ENCODE peak calls at places on chromosome 12, in four cellular contexts. W is testis, F is heart right ventricle, S is ovary. B is an unnamed sample.

GRCh38 chr12:101107032-101107763 is 102.8 kb downstream of the SLC5A8 start:
- DNase-seq in S (no peak), W (no peak), F (no peak), B (no peak)

GRCh38 chr12:111394480-111394879 is 11.2 kb upstream of the SH2B3 start:
- DNase-seq in F (no peak), S (no peak), W (no peak), B (no peak)

GRCh38 chr12:92272301-92272964 is 126.8 kb upstream of the BTG1 start:
- DNase-seq in W (no peak), S (no peak), F (no peak), B (no peak)

GRCh38 chr12:93135286-93136239 is 206.5 kb upstream of the EEA1 start:
- DNase-seq in W (no peak), S (no peak), F (no peak), B (no peak)

GRCh38 chr12:42791399-42791798 is 201.9 kb upstream of the PRICKLE1 start:
- DNase-seq in F (no peak), S (no peak), W (no peak), B (no peak)

GRCh38 chr12:7638764-7639570 is 26.7 kb downstream of the APOBEC1 start:
- DNase-seq in S (peak; percentile 64), F (peak; percentile 79), W (peak; percentile 92), B (peak; percentile 85)

GRCh38 chr12:12172106-12172511 is 94.7 kb downstream of the LRP6 start:
- DNase-seq in F (no peak), S (no peak), W (no peak), B (no peak)

GRCh38 chr12:102374190-102374589 is 106.2 kb downstream of the IGF1 start:
- DNase-seq in W (no peak), F (no peak), S (no peak), B (no peak)

GRCh38 chr12:21677622-21678277 is 20.1 kb upstream of the LDHB start:
- DNase-seq in S (no peak), W (no peak), F (no peak), B (peak; percentile 63)

GRCh38 chr12:44875417-44875953 is 630 bp downstream of the NELL2 start:
- DNase-seq in W (no peak), S (no peak), F (no peak), B (no peak)

DNA sequence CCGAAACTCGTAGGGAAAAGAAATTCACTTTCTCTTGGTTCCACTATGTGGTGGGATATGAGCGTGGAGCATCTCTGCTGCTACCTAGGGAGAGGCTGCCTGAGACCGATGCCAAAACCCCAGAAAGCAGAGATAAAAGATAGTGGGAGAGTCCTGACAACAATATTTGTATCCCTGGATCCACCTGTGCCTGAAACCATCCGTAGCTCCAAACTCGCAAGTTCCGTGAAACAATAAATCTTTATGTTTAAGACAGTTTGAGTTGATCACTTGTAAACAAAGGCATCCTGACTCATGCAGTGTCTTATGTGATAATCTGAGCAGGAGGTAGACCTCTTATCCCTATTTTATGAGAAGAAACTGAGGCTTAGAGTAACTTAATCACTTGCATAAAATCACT is 2.9 kb downstream of the MAP1LC3B2 start:
- DNase-seq in F (no peak), S (no peak), W (no peak), B (no peak)
- H3K27ac ChIP-seq in F (no peak overlapping the region), S (no peak overlapping the region), W (no peak overlapping the region), B (no peak overlapping the region)

DNA sequence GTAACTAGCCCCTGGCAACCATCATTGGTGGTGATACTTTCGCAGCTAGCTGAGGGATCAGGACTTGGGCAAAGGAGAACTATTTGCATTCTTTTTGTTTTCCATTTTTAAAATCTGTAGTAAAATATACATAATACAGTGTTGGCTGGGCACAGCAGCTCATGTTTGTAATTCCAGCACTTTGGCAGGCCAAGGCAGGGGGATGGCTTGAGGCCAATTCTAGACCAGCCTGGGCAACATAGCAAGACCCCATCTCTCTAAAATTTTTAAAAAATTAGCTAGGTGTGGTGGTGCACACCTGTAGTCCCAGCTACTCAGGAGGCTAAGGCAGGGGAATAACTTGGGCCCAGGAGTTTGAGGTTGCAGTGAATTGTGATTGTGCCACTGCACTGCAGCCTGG is 20.0 kb downstream of the TFCP2 start:
- DNase-seq in F (no peak), S (no peak), W (no peak), B (no peak)
- H3K4me1 ChIP-seq in F (no peaks in the 10 kb centered on the region), S (no peaks in the 10 kb centered on the region), W (peaks cover 5% of the 10 kb centered on the region), B (no peaks in the 10 kb centered on the region)

DNA sequence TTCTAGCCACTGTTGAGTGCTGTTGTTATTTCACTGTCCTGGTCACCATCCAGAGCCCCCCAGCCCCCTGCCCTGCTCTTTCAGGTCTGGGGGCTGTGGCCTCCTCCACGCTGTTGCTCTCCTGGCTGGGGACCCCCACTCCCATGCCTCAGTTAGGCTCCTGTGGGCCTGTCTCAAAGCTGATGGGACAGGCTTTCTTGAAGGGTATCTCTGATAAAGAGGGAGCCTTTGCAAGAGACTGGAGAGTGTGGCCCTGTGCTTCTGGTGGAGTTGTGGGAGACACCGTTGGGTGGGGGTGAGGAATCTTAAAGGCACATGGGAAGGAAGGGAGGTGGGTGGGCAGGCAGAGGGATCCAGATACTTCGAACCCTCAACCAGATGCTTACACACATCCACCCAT is 12.2 kb upstream of the KRT86 start:
- DNase-seq in S (no peak), W (no peak), F (no peak), B (no peak)
- H3K27me3 ChIP-seq in S (no peaks in the 10 kb centered on the region), W (no peaks in the 10 kb centered on the region), F (peaks cover 57% of the 10 kb centered on the region), B (peaks cover 1% of the 10 kb centered on the region)

DNA sequence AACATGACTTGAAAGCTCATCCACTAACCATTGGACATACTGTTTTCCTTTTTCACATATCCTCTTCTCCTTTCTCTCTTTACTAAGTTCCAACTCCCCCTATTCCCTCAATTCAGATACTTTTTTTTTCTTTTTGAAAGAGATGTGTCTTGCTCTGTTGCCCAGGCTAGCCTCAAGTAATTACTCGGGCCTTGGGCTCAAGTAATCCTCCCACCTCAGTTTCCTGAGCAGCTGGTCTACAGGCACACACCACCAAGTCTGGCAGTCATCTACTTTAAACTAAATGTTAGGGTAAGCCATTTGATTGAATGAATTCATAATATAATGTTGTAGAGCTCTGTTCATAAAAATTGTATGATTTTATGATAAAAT is 15.5 kb downstream of the LEMD3 start:
- DNase-seq in F (no peak), W (no peak), S (no peak), B (no peak)
- H3K27ac ChIP-seq in F (no peak overlapping the region), W (no peak overlapping the region), S (no peak overlapping the region), B (no peak overlapping the region)

DNA sequence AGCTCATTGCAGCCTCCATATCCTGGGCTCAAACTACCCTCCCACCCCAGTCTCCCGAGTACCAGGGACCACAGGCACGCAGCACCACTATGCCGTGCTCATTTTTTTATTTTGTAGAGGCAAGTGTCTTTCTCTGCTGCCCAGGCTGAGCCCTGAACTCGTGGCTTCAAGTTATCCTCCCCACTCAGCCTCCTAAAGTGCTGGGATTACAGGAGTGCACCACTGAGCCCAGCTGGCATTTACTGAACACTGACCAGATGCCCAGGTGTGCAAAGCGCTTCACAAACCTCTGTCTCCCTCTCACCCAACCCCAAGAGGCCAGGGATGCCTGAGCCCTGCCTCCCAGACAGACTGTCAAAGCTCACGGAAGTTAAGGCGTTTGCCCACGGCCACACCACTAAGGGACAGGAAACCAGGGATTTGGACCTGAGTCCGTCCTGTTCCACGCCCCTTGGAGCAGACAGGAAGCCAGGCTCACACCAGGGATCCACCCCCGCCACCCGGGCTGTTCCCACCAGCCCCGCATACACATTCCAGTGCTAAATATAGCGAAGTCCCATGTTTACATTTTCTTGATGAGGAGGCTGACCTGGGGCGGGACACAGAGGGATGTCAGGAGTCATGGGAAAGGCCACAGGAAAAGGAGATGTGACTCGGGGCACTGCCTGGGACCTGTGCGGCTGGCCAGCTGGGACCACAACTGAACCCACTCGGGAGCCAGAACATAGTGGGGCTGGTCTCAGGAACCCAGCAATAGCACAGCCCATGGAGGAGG is 51.2 kb downstream of the TESC start:
- DNase-seq in W (no peak), S (peak; percentile 51), F (peak; percentile 78), B (no peak)
- H3K4me1 ChIP-seq in W (no peaks in the 10 kb centered on the region), S (peaks cover 6% of the 10 kb centered on the region), F (peaks cover 52% of the 10 kb centered on the region), B (no peaks in the 10 kb centered on the region)

B was measured in CD4-positive, CD25-positive, alpha-beta regulatory T cell.